ENCODE peak calls at places on chromosome 18, in five cellular contexts. G is CD8-positive, alpha-beta T cell; N is DMS153; M is foreskin fibroblast; A is NCI-H1092. L is an unnamed sample.

GRCh38 chr18:39345321-39345720 is 1779.7 kb upstream of the CELF4 start:
- DNase-seq in M (peak), N (no peak), G (no peak), A (no peak), L (no peak)

GRCh38 chr18:22345733-22346132 is 72.0 kb downstream of the CTAGE1 start:
- DNase-seq in N (no peak), M (no peak), G (no peak), A (no peak), L (no peak)

GRCh38 chr18:60082790-60083189 is 183.0 kb downstream of the PMAIP1 start:
- DNase-seq in N (no peak), M (no peak), A (no peak), G (no peak), L (no peak)

GRCh38 chr18:26771524-26771923 is 94.0 kb downstream of the AQP4 start:
- DNase-seq in A (no peak), M (no peak), G (no peak), N (no peak), L (peak)

GRCh38 chr18:25109484-25109883 is 242.5 kb downstream of the ZNF521 start:
- DNase-seq in M (peak), N (no peak), A (no peak), G (no peak), L (no peak)

GRCh38 chr18:54223568-54224241 is 764 bp downstream of the MBD2 start:
- DNase-seq in N (peak), M (peak), A (no peak), G (peak), L (peak)

GRCh38 chr18:35525795-35526475 is 28.2 kb upstream of the INO80C start:
- DNase-seq in G (no peak), M (no peak), A (no peak), N (no peak), L (no peak)

GRCh38 chr18:48455555-48456478 is 46.6 kb upstream of the ZBTB7C start:
- DNase-seq in G (peak), M (peak), A (no peak), N (no peak), L (peak)

GRCh38 chr18:77701977-77702376 is 452.3 kb downstream of the GALR1 start:
- DNase-seq in M (no peak), A (no peak), N (no peak), G (no peak), L (no peak)

GRCh38 chr18:59783138-59783537 is 85.9 kb upstream of the CCBE1 start:
- DNase-seq in A (peak), G (no peak), M (peak), N (peak), L (peak)

GRCh38 chr18:63460414-63460813 is 16.3 kb upstream of the SERPINB5 start:
- DNase-seq in A (no peak), G (no peak), N (no peak), M (no peak), L (no peak)

GRCh38 chr18:79374408-79375171 is 21.1 kb upstream of the NFATC1 start:
- DNase-seq in G (no peak), A (no peak), N (no peak), M (no peak), L (no peak)

GRCh38 chr18:55334875-55335274 is 253.1 kb downstream of the TCF4 start:
- DNase-seq in N (peak), M (no peak), A (no peak), G (no peak), L (no peak)

GRCh38 chr18:42736074-42736473 is 379.4 kb downstream of the RIT2 start:
- DNase-seq in G (no peak), N (no peak), M (no peak), A (no peak), L (no peak)

GRCh38 chr18:79416677-79417052 is 20.9 kb downstream of the NFATC1 start:
- DNase-seq in G (no peak), A (no peak), N (no peak), M (no peak), L (no peak)

GRCh38 chr18:31648458-31648857 is 35.9 kb downstream of the B4GALT6 start:
- DNase-seq in G (no peak), N (no peak), M (no peak), A (no peak), L (no peak)

GRCh38 chr18:59725177-59725576 is 28.0 kb upstream of the CCBE1 start:
- DNase-seq in N (no peak), G (no peak), M (no peak), A (no peak), L (no peak)

GRCh38 chr18:59988098-59988706 is 88.4 kb downstream of the PMAIP1 start:
- DNase-seq in A (peak), N (peak), M (peak), G (peak), L (peak)

GRCh38 chr18:13245481-13246000 is 27.0 kb downstream of the LDLRAD4 start:
- DNase-seq in M (no peak), A (no peak), G (no peak), N (peak), L (no peak)

GRCh38 chr18:22228930-22229329 is 59.5 kb downstream of the GATA6 start:
- DNase-seq in G (no peak), M (no peak), A (no peak), N (no peak), L (peak)

GRCh38 chr18:26226229-26227050 is at the start of gene TAF4B:
- DNase-seq in A (peak), N (peak), M (peak), G (peak), L (peak)

GRCh38 chr18:3703732-3704176 is 253.8 kb downstream of the TGIF1 start:
- DNase-seq in G (no peak), A (no peak), M (peak), N (no peak), L (peak)

GRCh38 chr18:23380001-23380550 is 73.0 kb upstream of the RIOK3 start:
- DNase-seq in A (no peak), G (no peak), N (no peak), M (no peak), L (no peak)

GRCh38 chr18:63137999-63138448 is 181.5 kb downstream of the BCL2 start:
- DNase-seq in A (no peak), N (no peak), G (peak), M (no peak), L (no peak)

GRCh38 chr18:26119246-26119645 is 14.4 kb upstream of the PSMA8 start:
- DNase-seq in N (no peak), A (no peak), M (no peak), G (no peak), L (no peak)

L was measured in AG20443.